ENCODE peak calls at places on chromosomes 1 and 21, in six cellular contexts. H is kidney epithelial cell, A is colonic mucosa, D is heart right ventricle, I is stomach, S is IMR-90. O is an unnamed sample.

GRCh38 chr1:76287917-76288316 is 213.4 kb downstream of the ST6GALNAC3 start:
- DNase-seq in H (no peak), A (no peak), D (no peak), I (no peak), S (no peak), O (no peak)

GRCh38 chr21:44083631-44084291 is 23.4 kb upstream of the PWP2 start:
- DNase-seq in H (no peak), A (peak; percentile 20), D (no peak), I (peak; percentile 53), S (no peak), O (no peak)

GRCh38 chr1:99490031-99490430 is 155.9 kb upstream of the PALMD start:
- DNase-seq in H (no peak), A (no peak), D (no peak), I (no peak), S (no peak), O (no peak)

GRCh38 chr1:219174672-219175564 is 1.2 kb downstream of the LYPLAL1 start:
- DNase-seq in H (peak; percentile 53), A (peak; percentile 19), D (no peak), I (no peak), S (peak; percentile 90), O (peak; percentile 68)

GRCh38 chr1:164707868-164708331 is 148.9 kb downstream of the PBX1 start:
- DNase-seq in H (no peak), A (no peak), D (no peak), I (peak; percentile 29), S (peak; percentile 88), O (peak; percentile 80)

GRCh38 chr1:28288487-28288886 is 29.2 kb downstream of the SESN2 start:
- DNase-seq in H (no peak), A (no peak), D (no peak), I (no peak), S (no peak), O (no peak)

GRCh38 chr1:240399381-240399780 is 212.6 kb downstream of the GREM2 start:
- DNase-seq in H (peak; percentile 68), A (no peak), D (no peak), I (no peak), S (peak; percentile 95), O (no peak)

GRCh38 chr1:85379203-85380136 is 85.5 kb downstream of the DDAH1 start:
- DNase-seq in H (no peak), A (no peak), D (no peak), I (no peak), S (peak; percentile 57), O (no peak)

GRCh38 chr21:16285646-16286223 is 556.0 kb downstream of the USP25 start:
- DNase-seq in H (no peak), A (no peak), D (no peak), I (no peak), S (no peak), O (no peak)

GRCh38 chr21:16280731-16281130 is 550.9 kb downstream of the USP25 start:
- DNase-seq in H (no peak), A (no peak), D (no peak), I (no peak), S (no peak), O (no peak)

DNA sequence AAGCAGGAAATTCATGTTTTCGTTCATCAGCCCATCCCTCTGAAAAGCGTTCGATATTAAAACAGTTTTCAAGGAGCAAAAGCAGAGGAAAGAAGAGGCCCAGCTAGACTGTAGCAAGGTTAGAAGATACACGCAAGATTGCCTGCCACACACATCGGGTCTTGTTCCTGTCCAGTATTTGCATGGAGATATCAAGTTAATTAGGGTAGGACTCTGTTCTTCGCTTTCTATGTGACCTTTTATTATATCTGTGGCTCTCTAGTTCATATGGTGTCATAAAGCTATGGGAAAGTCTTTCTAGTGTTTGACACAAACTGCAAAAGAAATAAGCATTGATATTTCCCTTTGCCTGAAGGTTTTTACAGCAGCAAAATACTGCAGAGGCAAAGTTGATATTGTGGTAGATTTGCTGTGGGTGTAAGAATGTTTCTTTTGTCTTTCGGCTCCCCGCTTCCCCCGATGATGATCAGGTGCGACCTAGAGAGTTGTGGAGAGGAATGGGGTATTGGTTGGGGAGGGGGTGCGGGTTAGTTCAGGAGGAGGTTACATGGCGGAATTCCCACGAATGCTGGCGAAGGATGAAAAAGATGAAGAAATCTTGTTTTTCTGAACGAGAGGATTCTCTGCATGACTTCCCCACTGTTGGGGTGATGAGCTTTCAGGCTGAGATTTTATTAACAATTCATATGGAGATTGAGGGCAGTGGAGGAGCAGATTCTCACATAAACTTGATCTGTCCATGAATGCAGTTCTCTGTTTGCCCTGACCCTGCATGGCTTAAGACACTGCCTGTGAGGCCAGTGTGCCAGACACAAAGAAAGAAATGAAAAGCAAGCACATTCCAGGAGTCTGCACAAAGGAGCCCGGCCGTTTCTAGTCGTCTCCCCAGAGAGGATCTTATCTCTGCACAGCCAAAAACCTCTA is 550.1 kb downstream of the USP25 start:
- DNase-seq in H (no peak), A (no peak), D (no peak), I (no peak), S (peak; percentile 10), O (peak; percentile 8)
- H3K4me3 ChIP-seq in H (no peak overlapping the region), A (no peak overlapping the region), D (peak overlapping the region; percentile 32), I (no peak overlapping the region), S (no peak overlapping the region), O (peak overlapping the region; percentile 2)

GRCh38 chr1:113333056-113333455 is 57.3 kb upstream of the MAGI3 start:
- DNase-seq in H (no peak), A (no peak), D (no peak), I (no peak), S (no peak), O (no peak)
- TF ChIP-seq CTCF in H (no peak), A (no peak), D (no peak), I (no peak), S (no peak), O (no peak)

GRCh38 chr1:229531326-229531725 is 23.2 kb upstream of the NUP133 start:
- DNase-seq in H (no peak), A (no peak), D (no peak), I (no peak), S (no peak), O (no peak)
- H3K36me3 ChIP-seq in H (no peaks in the 10 kb centered on the region), A (no peaks in the 10 kb centered on the region), D (peaks cover 54% of the 10 kb centered on the region), I (peaks cover 93% of the 10 kb centered on the region), S (peaks cover 26% of the 10 kb centered on the region), O (peaks cover 13% of the 10 kb centered on the region)

GRCh38 chr1:224496826-224497225 is 62.2 kb upstream of the WDR26 start:
- DNase-seq in H (no peak), A (no peak), D (no peak), I (no peak), S (no peak), O (no peak)

GRCh38 chr1:224499204-224499603 is 64.6 kb upstream of the WDR26 start:
- DNase-seq in H (no peak), A (no peak), D (no peak), I (no peak), S (no peak), O (no peak)

GRCh38 chr1:224497714-224498573 is 63.3 kb upstream of the WDR26 start:
- DNase-seq in H (peak; percentile 72), A (no peak), D (peak; percentile 19), I (peak; percentile 36), S (peak; percentile 90), O (peak; percentile 54)

GRCh38 chr1:224500802-224501201 is 66.2 kb upstream of the WDR26 start:
- DNase-seq in H (no peak), A (no peak), D (no peak), I (no peak), S (no peak), O (no peak)

GRCh38 chr1:224498574-224499170 is 64.1 kb upstream of the WDR26 start:
- DNase-seq in H (peak; percentile 88), A (no peak), D (peak; percentile 15), I (no peak), S (peak; percentile 76), O (no peak)
- H3K4me3 ChIP-seq in H (no peak overlapping the region), A (no peak overlapping the region), D (no peak overlapping the region), I (no peak overlapping the region), S (peak overlapping the region; percentile 6), O (no peak overlapping the region)

DNA sequence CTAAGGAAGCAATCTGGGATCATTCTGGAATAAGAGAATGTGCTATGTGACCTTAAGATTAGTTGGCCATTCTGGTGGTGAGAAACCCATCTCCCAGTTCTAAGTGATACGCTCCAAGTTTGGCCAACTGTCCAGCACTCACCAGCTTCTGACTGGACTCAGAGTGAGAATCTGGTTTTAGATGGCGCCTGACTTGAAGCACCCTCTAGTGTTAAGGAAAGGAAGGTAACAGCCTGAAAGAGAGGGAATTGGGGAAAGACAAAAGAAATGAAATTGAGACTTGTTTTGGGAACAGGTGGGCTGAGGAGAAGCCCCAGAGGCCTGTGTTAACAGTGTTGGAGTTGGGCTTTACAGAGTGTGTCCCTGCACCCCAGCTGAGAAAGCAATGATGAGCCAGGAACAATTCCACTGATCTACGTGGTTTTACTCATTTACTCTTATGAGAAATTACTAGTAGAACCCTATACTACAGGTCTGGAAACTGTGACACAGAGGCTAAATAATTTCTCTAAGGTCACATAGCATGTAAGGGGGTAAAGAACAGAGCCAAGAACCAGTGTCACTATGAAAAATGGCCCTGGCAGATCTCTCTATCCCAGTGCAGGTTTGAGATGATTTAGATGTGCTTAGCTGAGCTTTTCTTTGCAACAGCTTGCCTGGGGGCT is 9.3 kb upstream of the FCAMR start:
- DNase-seq in H (no peak), A (no peak), D (no peak), I (no peak), S (peak; percentile 41), O (no peak)
- TF ChIP-seq CTCF in H (peak; percentile 72), A (peak; percentile 45), D (peak; percentile 23), I (peak; percentile 74), S (peak; percentile 49), O (peak; percentile 64)

GRCh38 chr1:30936541-30937171 is 28.1 kb upstream of the SDC3 start:
- DNase-seq in H (no peak), A (no peak), D (no peak), I (no peak), S (no peak), O (no peak)
- H3K36me3 ChIP-seq in H (peaks cover 1% of the 10 kb centered on the region), A (peaks cover 30% of the 10 kb centered on the region), D (peaks cover 59% of the 10 kb centered on the region), I (peaks cover 94% of the 10 kb centered on the region), S (peaks cover 49% of the 10 kb centered on the region), O (peaks cover 30% of the 10 kb centered on the region)

GRCh38 chr1:3610823-3611169 is 512 bp downstream of the MEGF6 start:
- DNase-seq in H (no peak), A (no peak), D (no peak), I (no peak), S (no peak), O (no peak)

GRCh38 chr1:3608154-3608553 is 3.2 kb downstream of the MEGF6 start:
- DNase-seq in H (no peak), A (no peak), D (no peak), I (no peak), S (no peak), O (no peak)

GRCh38 chr1:3610165-3610822 is 1.0 kb downstream of the MEGF6 start:
- DNase-seq in H (no peak), A (no peak), D (no peak), I (no peak), S (no peak), O (no peak)

GRCh38 chr1:3609016-3609768 is 2.1 kb downstream of the MEGF6 start:
- DNase-seq in H (no peak), A (no peak), D (no peak), I (no peak), S (no peak), O (no peak)

GRCh38 chr1:3609769-3610157 is 1.5 kb downstream of the MEGF6 start:
- DNase-seq in H (no peak), A (no peak), D (no peak), I (no peak), S (no peak), O (no peak)
- H3K4me3 ChIP-seq in H (no peak overlapping the region), A (no peak overlapping the region), D (no peak overlapping the region), I (peak overlapping the region; percentile 58), S (no peak overlapping the region), O (no peak overlapping the region)